ENCODE peak calls at places on chromosomes 4 and X, in six cellular contexts. G, V, A, Q, U and P are unnamed samples.
A peak's percentile ranks its signal among the peaks of the same experiment; 100 is the strongest.

GRCh38 chrX:51697397-51697796 is 12.9 kb upstream of the CENPVL1 start:
- DNase-seq in V (no peak), Q (no peak), U (peak; percentile 5), G (no peak), A (no peak), P (no peak)

GRCh38 chr4:140098481-140099132 is 55.4 kb downstream of the MAML3 start:
- DNase-seq in V (no peak), Q (no peak), U (no peak), G (peak; percentile 87), A (peak; percentile 55), P (no peak)

GRCh38 chr4:159227378-159227777 is 124.5 kb downstream of the RAPGEF2 start:
- DNase-seq in V (no peak), Q (no peak), A (peak; percentile 54), G (peak; percentile 39), U (no peak), P (peak; percentile 38)

GRCh38 chr4:184815046-184815877 is 10.5 kb downstream of the ACSL1 start:
- DNase-seq in Q (no peak), A (peak; percentile 34), G (peak; percentile 74), U (peak; percentile 40), V (no peak), P (peak; percentile 42)

GRCh38 chrX:40266490-40267333 is 169.0 kb upstream of the BCOR start:
- DNase-seq in V (peak; percentile 44), G (peak; percentile 56), U (peak; percentile 85), Q (peak; percentile 72), A (peak; percentile 79), P (peak; percentile 70)

GRCh38 chrX:69415698-69416097 is 88.4 kb upstream of the NALF2 start:
- DNase-seq in Q (no peak), V (no peak), G (no peak), U (no peak), A (no peak), P (no peak)

GRCh38 chrX:31279359-31279758 is 207.5 kb upstream of the FTHL17 start:
- DNase-seq in G (peak; percentile 26), A (peak; percentile 28), V (no peak), Q (no peak), U (peak; percentile 30), P (peak; percentile 58)

GRCh38 chr4:142925161-142925560 is 79.1 kb upstream of the INPP4B start:
- DNase-seq in G (no peak), V (no peak), A (no peak), U (no peak), Q (no peak), P (no peak)

GRCh38 chr4:79467246-79467932 is 59.4 kb upstream of the GK2 start:
- DNase-seq in U (no peak), V (no peak), A (no peak), G (no peak), Q (no peak), P (no peak)

GRCh38 chrX:132270699-132271098 is 51.5 kb upstream of the RAP2C start:
- DNase-seq in V (no peak), Q (no peak), G (peak; percentile 81), A (peak; percentile 77), U (no peak), P (no peak)

GRCh38 chr4:182643801-182644311 is 273.3 kb downstream of the DCTD start:
- DNase-seq in G (peak; percentile 94), V (no peak), A (peak; percentile 48), Q (no peak), U (no peak), P (peak; percentile 4)

GRCh38 chr4:173514641-173515217 is 15.3 kb downstream of the HAND2 start:
- DNase-seq in A (peak; percentile 60), Q (no peak), U (no peak), V (no peak), G (no peak), P (no peak)

GRCh38 chr4:174318829-174319764 is 35.4 kb downstream of the CEP44 start:
- DNase-seq in U (no peak), G (peak; percentile 46), Q (no peak), V (peak; percentile 11), A (peak; percentile 58), P (peak; percentile 66)

GRCh38 chr4:6368601-6369000 is 99.0 kb downstream of the WFS1 start:
- DNase-seq in V (no peak), G (no peak), U (no peak), Q (no peak), A (no peak), P (no peak)

GRCh38 chrX:109327271-109327670 is 154.6 kb downstream of the GUCY2F start:
- DNase-seq in Q (no peak), G (no peak), A (no peak), V (no peak), U (no peak), P (no peak)

GRCh38 chrX:47579537-47579936 is 2.7 kb upstream of the TIMP1 start:
- DNase-seq in Q (no peak), A (peak; percentile 91), V (no peak), G (peak; percentile 90), U (no peak), P (no peak)

GRCh38 chr4:113452868-113453620 is 308.5 kb downstream of the CAMK2D start:
- DNase-seq in Q (no peak), U (peak; percentile 82), G (peak; percentile 79), A (peak; percentile 53), V (no peak), P (peak; percentile 93)

GRCh38 chr4:185582651-185583400 is 47.5 kb upstream of the PDLIM3 start:
- DNase-seq in V (no peak), A (no peak), Q (no peak), G (no peak), U (no peak), P (no peak)

GRCh38 chrX:6959006-6959405 is 188.5 kb upstream of the STS start:
- DNase-seq in Q (peak; percentile 39), V (no peak), G (no peak), U (peak; percentile 41), A (no peak), P (peak; percentile 78)
- H2BK15ac ChIP-seq in Q (no peak overlapping the region), V (no peak overlapping the region), G (no peak overlapping the region), U (no peak overlapping the region), A (no peak overlapping the region), P (no peak overlapping the region)

DNA sequence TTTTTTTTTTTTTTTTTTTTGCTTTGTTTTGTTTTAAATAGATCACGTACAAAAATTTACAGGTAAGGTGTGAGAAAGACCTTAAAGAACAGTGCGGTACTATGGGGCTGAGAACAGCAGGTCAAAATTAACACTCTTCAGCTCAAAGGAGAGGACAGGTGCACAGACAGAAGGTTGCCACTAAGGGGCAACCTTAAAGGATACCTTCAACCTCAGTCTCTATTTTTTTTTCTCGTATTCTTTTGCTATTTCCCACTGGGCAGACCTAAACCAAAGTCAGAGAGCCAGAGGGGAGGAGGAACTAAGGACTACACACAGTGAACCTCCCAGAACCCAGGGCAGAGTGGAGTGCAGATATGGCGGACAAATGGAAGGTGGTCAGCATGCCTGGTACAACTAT is 1984.3 kb upstream of the IGFBP7 start:
- DNase-seq in A (no peak), Q (peak; percentile 48), V (no peak), G (no peak), U (peak; percentile 26), P (peak; percentile 60)
- H2BK15ac ChIP-seq in A (no peak overlapping the region), Q (no peak overlapping the region), V (no peak overlapping the region), G (no peak overlapping the region), U (no peak overlapping the region), P (no peak overlapping the region)

DNA sequence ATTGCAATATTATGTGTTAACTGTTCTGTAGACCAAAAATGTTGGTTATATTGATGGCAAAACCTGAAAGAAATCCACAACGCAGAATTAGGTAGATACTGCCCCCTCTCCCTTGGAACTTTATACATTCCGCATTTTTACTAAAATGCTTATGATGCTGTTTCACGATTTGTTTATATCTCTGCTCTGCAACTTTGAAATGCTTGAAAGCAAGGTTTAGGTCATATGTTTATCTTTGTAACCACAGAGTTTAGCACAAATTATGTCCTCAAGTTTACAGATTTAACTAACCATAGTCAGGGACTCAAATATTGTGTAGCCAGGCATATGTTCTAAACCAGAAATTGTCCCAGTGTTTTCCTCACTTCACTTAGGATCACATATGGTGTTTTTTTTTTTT is 66.1 kb upstream of the H2AZ1 start:
- DNase-seq in U (no peak), V (no peak), Q (no peak), G (peak; percentile 90), A (peak; percentile 85), P (no peak)
- H2BK15ac ChIP-seq in U (no peak overlapping the region), V (no peak overlapping the region), Q (no peak overlapping the region), G (peak overlapping the region; percentile 46), A (no peak overlapping the region), P (no peak overlapping the region)

GRCh38 chr4:156378053-156378665 is 424.5 kb upstream of the CTSO start:
- DNase-seq in V (peak; percentile 11), Q (peak; percentile 48), G (peak; percentile 71), U (peak; percentile 44), A (peak; percentile 72), P (peak; percentile 66)
- H2BK15ac ChIP-seq in V (no peak overlapping the region), Q (no peak overlapping the region), G (peak overlapping the region; percentile 62), U (no peak overlapping the region), A (no peak overlapping the region), P (no peak overlapping the region)

GRCh38 chr4:48333587-48333986 is 7.7 kb upstream of the SLAIN2 start:
- DNase-seq in A (no peak), Q (no peak), V (no peak), G (no peak), U (no peak), P (no peak)
- H2BK15ac ChIP-seq in A (no peak overlapping the region), Q (no peak overlapping the region), V (no peak overlapping the region), G (no peak overlapping the region), U (no peak overlapping the region), P (no peak overlapping the region)

DNA sequence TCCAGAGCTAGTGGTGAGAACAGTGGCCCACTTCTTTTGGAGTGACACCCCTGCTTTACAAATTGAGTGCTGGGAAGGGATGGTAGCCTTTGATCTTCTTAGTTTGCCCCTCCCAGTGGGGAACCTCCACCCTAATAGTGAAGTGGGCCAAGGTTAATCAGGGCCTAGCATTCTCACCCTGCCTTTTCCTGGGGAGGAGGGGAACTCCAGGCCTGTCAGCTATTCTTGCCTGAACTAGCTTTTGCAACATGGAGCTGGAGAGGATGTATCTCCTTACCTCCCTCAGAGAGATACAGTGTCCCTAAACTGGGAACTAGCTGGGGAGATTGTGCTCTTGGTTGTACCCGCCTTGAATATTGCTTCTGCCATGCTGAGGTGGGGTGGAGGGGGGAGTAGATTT is 20.6 kb downstream of the PHKA1 start:
- DNase-seq in A (no peak), Q (no peak), V (no peak), U (no peak), G (no peak), P (no peak)
- H2BK15ac ChIP-seq in A (no peak overlapping the region), Q (no peak overlapping the region), V (no peak overlapping the region), U (no peak overlapping the region), G (no peak overlapping the region), P (no peak overlapping the region)

DNA sequence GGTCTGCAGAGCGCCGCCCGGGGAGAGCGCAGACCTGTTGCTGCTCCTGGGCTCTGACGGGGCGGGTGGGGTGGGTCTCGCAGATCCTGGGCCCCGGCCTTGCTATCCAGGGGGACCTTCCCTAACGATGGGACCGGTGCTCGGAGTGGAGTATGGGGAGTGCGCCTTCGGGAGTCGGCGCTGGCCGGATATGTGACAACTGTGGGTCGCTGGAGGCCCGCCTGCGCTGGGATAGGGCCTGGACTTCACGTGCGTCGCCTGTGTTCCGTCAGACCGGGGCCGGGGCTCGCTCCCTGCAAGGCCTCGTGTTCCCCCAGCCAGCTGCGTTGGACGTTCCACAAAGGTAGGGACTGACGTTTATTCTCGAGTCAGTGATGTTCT is 1.2 kb downstream of the TBL1X start:
- DNase-seq in V (no peak), G (peak; percentile 21), A (peak; percentile 46), U (peak; percentile 41), Q (peak; percentile 44), P (peak; percentile 56)
- H2BK15ac ChIP-seq in V (no peak overlapping the region), G (peak overlapping the region; percentile 92), A (peak overlapping the region; percentile 67), U (no peak overlapping the region), Q (no peak overlapping the region), P (no peak overlapping the region)